ENCODE peak calls at places on chromosomes 11 and 22, in four cellular contexts. One of them, this sample, is unnamed.
A peak's percentile ranks its signal among the peaks of the same experiment; 100 is the strongest.

GRCh38 chr11:117984471-117984870 is 1.7 kb upstream of the IL10RA start:
- DNase-seq in spleen: no peak
- DNase-seq in stimulated activated naive B cell treated with anti-CD40 and anti-IgM and Interleukin-4, amounts not matched to agents 10 μg/mL and 1 μg/mL and 100 μg/mL, for 72 hours: no peak
- DNase-seq in AG10803: no peak
- DNase-seq in this sample: no peak

GRCh38 chr11:85923455-85923854 is 68.3 kb downstream of the CCDC83 start:
- DNase-seq in spleen: no peak
- DNase-seq in stimulated activated naive B cell treated with anti-CD40 and anti-IgM and Interleukin-4, amounts not matched to agents 10 μg/mL and 1 μg/mL and 100 μg/mL, for 72 hours: no peak
- DNase-seq in AG10803: no peak
- DNase-seq in this sample: no peak

GRCh38 chr22:48182896-48183805 is 1420.7 kb downstream of the TBC1D22A start:
- DNase-seq in spleen: no peak
- DNase-seq in stimulated activated naive B cell treated with anti-CD40 and anti-IgM and Interleukin-4, amounts not matched to agents 10 μg/mL and 1 μg/mL and 100 μg/mL, for 72 hours: no peak
- DNase-seq in AG10803: no peak
- DNase-seq in this sample: no peak

GRCh38 chr22:20066617-20067383 is 13.2 kb upstream of the DGCR8 start:
- DNase-seq in spleen: no peak
- DNase-seq in stimulated activated naive B cell treated with anti-CD40 and anti-IgM and Interleukin-4, amounts not matched to agents 10 μg/mL and 1 μg/mL and 100 μg/mL, for 72 hours: no peak
- DNase-seq in AG10803: no peak
- DNase-seq in this sample: no peak

GRCh38 chr11:72119188-72119587 is 6.7 kb upstream of the ANAPC15 start:
- DNase-seq in spleen: no peak
- DNase-seq in stimulated activated naive B cell treated with anti-CD40 and anti-IgM and Interleukin-4, amounts not matched to agents 10 μg/mL and 1 μg/mL and 100 μg/mL, for 72 hours: no peak
- DNase-seq in AG10803: no peak
- DNase-seq in this sample: no peak

GRCh38 chr11:68067991-68068390 is 29.2 kb downstream of the TCIRG1 start:
- DNase-seq in spleen: no peak
- DNase-seq in stimulated activated naive B cell treated with anti-CD40 and anti-IgM and Interleukin-4, amounts not matched to agents 10 μg/mL and 1 μg/mL and 100 μg/mL, for 72 hours: no peak
- DNase-seq in AG10803: no peak
- DNase-seq in this sample: no peak

GRCh38 chr11:114776956-114777355 is 98.6 kb downstream of the NXPE2 start:
- DNase-seq in spleen: no peak
- DNase-seq in stimulated activated naive B cell treated with anti-CD40 and anti-IgM and Interleukin-4, amounts not matched to agents 10 μg/mL and 1 μg/mL and 100 μg/mL, for 72 hours: no peak
- DNase-seq in AG10803: no peak
- DNase-seq in this sample: no peak

GRCh38 chr11:4697583-4697982 is at the start of gene OR51E2:
- DNase-seq in spleen: no peak
- DNase-seq in stimulated activated naive B cell treated with anti-CD40 and anti-IgM and Interleukin-4, amounts not matched to agents 10 μg/mL and 1 μg/mL and 100 μg/mL, for 72 hours: no peak
- DNase-seq in AG10803: peak; percentile 1
- DNase-seq in this sample: peak; percentile 14

GRCh38 chr22:43714104-43714503 is 98.0 kb downstream of the EFCAB6 start:
- DNase-seq in spleen: no peak
- DNase-seq in stimulated activated naive B cell treated with anti-CD40 and anti-IgM and Interleukin-4, amounts not matched to agents 10 μg/mL and 1 μg/mL and 100 μg/mL, for 72 hours: no peak
- DNase-seq in AG10803: no peak
- DNase-seq in this sample: no peak

GRCh38 chr11:120029321-120029720 is 108.6 kb downstream of the TRIM29 start:
- DNase-seq in spleen: no peak
- DNase-seq in stimulated activated naive B cell treated with anti-CD40 and anti-IgM and Interleukin-4, amounts not matched to agents 10 μg/mL and 1 μg/mL and 100 μg/mL, for 72 hours: no peak
- DNase-seq in AG10803: no peak
- DNase-seq in this sample: no peak

GRCh38 chr11:68528630-68529029 is 68.1 kb downstream of the PPP6R3 start:
- DNase-seq in spleen: no peak
- DNase-seq in stimulated activated naive B cell treated with anti-CD40 and anti-IgM and Interleukin-4, amounts not matched to agents 10 μg/mL and 1 μg/mL and 100 μg/mL, for 72 hours: no peak
- DNase-seq in AG10803: no peak
- DNase-seq in this sample: no peak

GRCh38 chr22:46993626-46994025 is 231.2 kb downstream of the TBC1D22A start:
- DNase-seq in spleen: no peak
- DNase-seq in stimulated activated naive B cell treated with anti-CD40 and anti-IgM and Interleukin-4, amounts not matched to agents 10 μg/mL and 1 μg/mL and 100 μg/mL, for 72 hours: no peak
- DNase-seq in AG10803: no peak
- DNase-seq in this sample: no peak

GRCh38 chr11:111745719-111746504 is 20.3 kb downstream of the PPP2R1B start:
- DNase-seq in spleen: no peak
- DNase-seq in stimulated activated naive B cell treated with anti-CD40 and anti-IgM and Interleukin-4, amounts not matched to agents 10 μg/mL and 1 μg/mL and 100 μg/mL, for 72 hours: no peak
- DNase-seq in AG10803: peak; percentile 72
- DNase-seq in this sample: peak; percentile 34

GRCh38 chr11:15229069-15229468 is 114.3 kb downstream of the INSC start:
- DNase-seq in spleen: no peak
- DNase-seq in stimulated activated naive B cell treated with anti-CD40 and anti-IgM and Interleukin-4, amounts not matched to agents 10 μg/mL and 1 μg/mL and 100 μg/mL, for 72 hours: no peak
- DNase-seq in AG10803: peak; percentile 54
- DNase-seq in this sample: no peak

GRCh38 chr11:77081381-77081851 is 14.6 kb downstream of the CAPN5 start:
- DNase-seq in spleen: peak; percentile 55
- DNase-seq in stimulated activated naive B cell treated with anti-CD40 and anti-IgM and Interleukin-4, amounts not matched to agents 10 μg/mL and 1 μg/mL and 100 μg/mL, for 72 hours: no peak
- DNase-seq in AG10803: no peak
- DNase-seq in this sample: no peak

GRCh38 chr11:119100246-119100959 is 1.2 kb downstream of the DPAGT1 start:
- DNase-seq in spleen: peak; percentile 67
- DNase-seq in stimulated activated naive B cell treated with anti-CD40 and anti-IgM and Interleukin-4, amounts not matched to agents 10 μg/mL and 1 μg/mL and 100 μg/mL, for 72 hours: no peak
- DNase-seq in AG10803: peak; percentile 65
- DNase-seq in this sample: peak; percentile 47

GRCh38 chr11:70916321-70916720 is 336.1 kb downstream of the SHANK2 start:
- DNase-seq in spleen: peak; percentile 25
- DNase-seq in stimulated activated naive B cell treated with anti-CD40 and anti-IgM and Interleukin-4, amounts not matched to agents 10 μg/mL and 1 μg/mL and 100 μg/mL, for 72 hours: no peak
- DNase-seq in AG10803: no peak
- DNase-seq in this sample: peak; percentile 14

GRCh38 chr11:125070699-125071254 is 7.7 kb downstream of the SLC37A2 start:
- DNase-seq in spleen: peak; percentile 90
- DNase-seq in stimulated activated naive B cell treated with anti-CD40 and anti-IgM and Interleukin-4, amounts not matched to agents 10 μg/mL and 1 μg/mL and 100 μg/mL, for 72 hours: peak; percentile 66
- DNase-seq in AG10803: peak; percentile 64
- DNase-seq in this sample: peak; percentile 61

GRCh38 chr22:38861170-38861874 is 10.7 kb downstream of the CBX6 start:
- DNase-seq in spleen: no peak
- DNase-seq in stimulated activated naive B cell treated with anti-CD40 and anti-IgM and Interleukin-4, amounts not matched to agents 10 μg/mL and 1 μg/mL and 100 μg/mL, for 72 hours: no peak
- DNase-seq in AG10803: no peak
- DNase-seq in this sample: no peak

This sample was measured in myocyte.